ENCODE peak calls at places on chromosome 2, in eight cellular contexts. U is cardiac septum; T is NCI-H2171; Z is WTC11; J is cerebellum; X is stimulated activated CD8-positive, alpha-beta memory T cell treated with anti-CD3 and anti-CD28 coated beads, Interleukin-7, amount 100 ng/mL, for 1 hour; O is right lobe of liver; M is left ventricle myocardium inferior. W is an unnamed sample.

GRCh38 chr2:236505071-236505470 is 64.6 kb upstream of the ACKR3 start:
- DNase-seq in X (no peak), O (no peak), Z (no peak), J (no peak), M (no peak), T (no peak), U (no peak), W (no peak)

GRCh38 chr2:57141269-57141668 is 905.3 kb upstream of the VRK2 start:
- DNase-seq in J (no peak), X (no peak), O (no peak), T (no peak), Z (no peak), U (no peak), M (no peak), W (no peak)

GRCh38 chr2:222057249-222058073 is 241.3 kb downstream of the PAX3 start:
- DNase-seq in U (no peak), Z (no peak), M (no peak), O (no peak), J (peak), X (no peak), T (no peak), W (peak)

GRCh38 chr2:40242315-40242714 is 209.6 kb downstream of the SLC8A1 start:
- DNase-seq in Z (no peak), O (no peak), U (no peak), T (no peak), J (no peak), M (no peak), X (no peak), W (no peak)

GRCh38 chr2:195612515-195613495 is 44.2 kb upstream of the SLC39A10 start:
- DNase-seq in J (no peak), T (no peak), U (no peak), O (no peak), M (no peak), Z (peak), X (no peak), W (no peak)

GRCh38 chr2:42386684-42387083 is 25.7 kb upstream of the COX7A2L start:
- DNase-seq in O (no peak), U (no peak), X (no peak), J (no peak), Z (no peak), M (no peak), T (no peak), W (no peak)

GRCh38 chr2:4903676-4904348 is 788.4 kb upstream of the SOX11 start:
- DNase-seq in T (peak), U (no peak), Z (no peak), J (no peak), X (no peak), O (no peak), M (no peak), W (no peak)

GRCh38 chr2:222869252-222869560 is 8.4 kb downstream of the ACSL3 start:
- DNase-seq in U (no peak), M (no peak), J (no peak), O (no peak), X (no peak), Z (no peak), T (no peak), W (no peak)

GRCh38 chr2:102037681-102038080 is 45.9 kb downstream of the IL1R2 start:
- DNase-seq in T (no peak), J (no peak), Z (no peak), O (no peak), U (no peak), M (no peak), X (no peak), W (no peak)

GRCh38 chr2:238941262-238941792 is 93.4 kb downstream of the TWIST2 start:
- DNase-seq in X (no peak), J (no peak), T (no peak), M (no peak), Z (no peak), U (peak), O (peak), W (no peak)

GRCh38 chr2:60806988-60807681 is 51.1 kb downstream of the PAPOLG start:
- DNase-seq in X (no peak), T (peak), U (no peak), J (no peak), O (no peak), Z (no peak), M (no peak), W (peak)

GRCh38 chr2:135093685-135094340 is 41.7 kb downstream of the RAB3GAP1 start:
- DNase-seq in M (no peak), U (no peak), T (no peak), Z (no peak), O (no peak), J (no peak), X (no peak), W (no peak)

GRCh38 chr2:15939556-15939853 is 845 bp upstream of the MYCN start:
- DNase-seq in X (no peak), J (peak), Z (peak), M (peak), U (no peak), O (peak), T (no peak), W (peak)

GRCh38 chr2:69082430-69082997 is 69.5 kb downstream of the ANTXR1 start:
- DNase-seq in Z (no peak), U (no peak), J (no peak), M (peak), T (no peak), O (no peak), X (no peak), W (no peak)

GRCh38 chr2:149926149-149926548 is 338.6 kb upstream of the MMADHC start:
- DNase-seq in Z (no peak), X (no peak), T (no peak), O (no peak), M (no peak), J (no peak), U (no peak), W (no peak)

GRCh38 chr2:233813236-233814062 is 35.3 kb downstream of the MROH2A start:
- DNase-seq in T (no peak), X (no peak), M (no peak), U (peak), Z (no peak), J (no peak), O (no peak), W (no peak)

GRCh38 chr2:136238552-136239346 is 120.8 kb upstream of the CXCR4 start:
- DNase-seq in Z (no peak), J (no peak), M (no peak), U (no peak), T (no peak), X (no peak), O (no peak), W (no peak)

GRCh38 chr2:18824915-18825314 is 235.5 kb upstream of the NT5C1B start:
- DNase-seq in T (no peak), U (no peak), M (no peak), Z (no peak), J (no peak), X (no peak), O (no peak), W (no peak)

GRCh38 chr2:88517759-88518201 is 65.3 kb upstream of the FOXI3 start:
- DNase-seq in M (no peak), X (no peak), T (no peak), O (no peak), U (no peak), Z (peak), J (no peak), W (no peak)

GRCh38 chr2:69213201-69213600 is 173.8 kb downstream of the GFPT1 start:
- DNase-seq in J (no peak), M (no peak), Z (no peak), X (no peak), O (no peak), T (no peak), U (no peak), W (no peak)

GRCh38 chr2:108560241-108560811 is 26.1 kb downstream of the LIMS1 start:
- DNase-seq in J (no peak), O (no peak), X (no peak), T (no peak), U (no peak), Z (no peak), M (no peak), W (no peak)

GRCh38 chr2:199261221-199261620 is 196.5 kb downstream of the SATB2 start:
- DNase-seq in O (no peak), M (no peak), X (no peak), J (no peak), U (no peak), T (no peak), Z (no peak), W (no peak)

GRCh38 chr2:26281226-26281625 is 36.5 kb downstream of the HADHB start:
- DNase-seq in Z (no peak), M (no peak), U (no peak), T (peak), X (no peak), J (no peak), O (no peak), W (no peak)

W was measured in GM12892.